ENCODE peak calls at places on chromosomes 6 and 20, in four cellular contexts. E is H9, P is IMR-90, N is neuronal stem cell. R is an unnamed sample.

GRCh38 chr20:33882018-33882417 is 70.9 kb downstream of the CHMP4B start:
- DNase-seq in E (no peak), P (no peak), N (no peak), R (no peak)

GRCh38 chr6:159788757-159789376 is 535 bp downstream of the TCP1 start:
- DNase-seq in E (peak), P (peak), N (no peak), R (peak)

GRCh38 chr6:150992682-150993081 is 127.2 kb downstream of the MTHFD1L start:
- DNase-seq in E (no peak), P (peak), N (no peak), R (no peak)

GRCh38 chr20:51532577-51533191 is 9.8 kb downstream of the NFATC2 start:
- DNase-seq in E (no peak), P (peak), N (no peak), R (no peak)

GRCh38 chr6:145347256-145347655 is 388.1 kb downstream of the EPM2A start:
- DNase-seq in E (no peak), P (no peak), N (no peak), R (no peak)

GRCh38 chr20:33076662-33077398 is 2.6 kb upstream of the BPIFB4 start:
- DNase-seq in E (no peak), P (no peak), N (no peak), R (no peak)

GRCh38 chr6:168239374-168239773 is 80.2 kb downstream of the DACT2 start:
- DNase-seq in E (no peak), P (no peak), N (no peak), R (no peak)

GRCh38 chr20:35604444-35604750 is 11.2 kb upstream of the SPAG4 start:
- DNase-seq in E (peak), P (no peak), N (no peak), R (no peak)

GRCh38 chr6:153503810-153504209 is 372.7 kb upstream of the RGS17 start:
- DNase-seq in E (peak), P (no peak), N (no peak), R (no peak)

GRCh38 chr20:18056174-18057105 is 1.3 kb downstream of the OVOL2 start:
- DNase-seq in E (peak), P (no peak), N (no peak), R (peak)

GRCh38 chr6:42555477-42556457 is 8.1 kb upstream of the UBR2 start:
- DNase-seq in E (peak), P (peak), N (no peak), R (no peak)

GRCh38 chr6:105886066-105886811 is 199.9 kb upstream of the PRDM1 start:
- DNase-seq in E (no peak), P (no peak), N (no peak), R (no peak)

GRCh38 chr6:144268821-144269220 is 16.3 kb upstream of the UTRN start:
- DNase-seq in E (no peak), P (no peak), N (no peak), R (no peak)

GRCh38 chr20:37075932-37076685 is 19.7 kb downstream of the RBL1 start:
- DNase-seq in E (no peak), P (peak), N (no peak), R (peak)

GRCh38 chr6:28808383-28808782 is 115.4 kb downstream of the TRIM27 start:
- DNase-seq in E (no peak), P (no peak), N (no peak), R (no peak)

GRCh38 chr6:141265748-141266647 is 866.7 kb upstream of the GJE1 start:
- DNase-seq in E (no peak), P (no peak), N (no peak), R (no peak)

GRCh38 chr6:127282184-127282583 is 15.5 kb downstream of the RNF146 start:
- DNase-seq in E (no peak), P (no peak), N (no peak), R (no peak)

GRCh38 chr6:73969982-73970960 is 274.3 kb downstream of the CD109 start:
- DNase-seq in E (no peak), P (peak), N (peak), R (peak)

GRCh38 chr20:25360631-25361286 is 29.9 kb downstream of the ABHD12 start:
- DNase-seq in E (no peak), P (peak), N (no peak), R (no peak)

GRCh38 chr6:12969933-12970332 is 253.4 kb downstream of the PHACTR1 start:
- DNase-seq in E (no peak), P (no peak), N (no peak), R (no peak)
- H2BK120ac ChIP-seq in E (no peak), P (no peak), N (no peak), R (no peak)

DNA sequence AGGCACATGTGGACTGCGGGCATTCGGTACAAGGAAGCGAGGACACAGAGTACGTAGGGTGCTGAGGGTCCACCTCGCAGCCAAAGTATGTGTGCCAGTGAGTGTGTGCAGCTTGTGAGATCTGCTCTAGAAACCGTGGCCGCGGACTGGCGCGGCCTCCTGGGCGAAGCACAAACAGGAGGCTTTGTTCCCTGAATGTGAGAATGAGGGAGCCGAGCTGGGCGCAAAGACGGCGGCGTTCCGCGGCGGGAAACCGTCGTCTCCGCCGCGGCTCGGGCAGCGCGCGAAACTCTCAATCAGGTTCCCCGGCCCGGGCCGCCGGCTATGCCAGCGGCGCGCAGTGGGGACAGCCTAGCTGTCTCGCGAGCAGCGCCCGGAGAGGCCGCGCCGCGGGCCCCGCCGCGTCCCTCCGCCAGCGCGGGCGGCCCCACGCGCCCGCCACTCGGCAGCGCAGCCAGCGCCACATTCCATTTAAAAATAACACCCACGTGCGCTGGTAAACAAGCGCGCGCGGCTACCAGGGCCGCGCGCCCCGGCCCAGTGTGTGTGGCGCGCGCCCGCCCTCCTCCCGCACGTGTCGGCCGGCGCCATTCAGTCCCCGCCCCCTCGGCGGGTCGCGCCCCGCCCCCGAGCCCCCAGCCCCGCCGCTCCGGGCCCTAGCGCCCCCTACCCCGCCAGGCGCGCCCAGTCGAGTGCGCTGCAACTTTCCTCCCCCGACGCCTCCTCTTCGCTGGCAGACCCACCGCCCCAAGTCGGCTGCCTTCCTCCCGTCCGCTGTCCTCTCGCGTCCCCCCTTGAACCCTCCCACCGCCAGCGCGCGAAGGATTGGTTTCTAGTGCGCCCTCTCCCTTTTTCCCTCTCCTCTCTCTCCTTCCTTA is 3.0 kb upstream of the FOXO3 start:
- DNase-seq in E (peak), P (peak), N (peak), R (peak)
- H2BK120ac ChIP-seq in E (no peak), P (peak), N (no peak), R (peak)

GRCh38 chr20:48445827-48446226 is 382.0 kb downstream of the PREX1 start:
- DNase-seq in E (no peak), P (no peak), N (no peak), R (no peak)
- H2BK120ac ChIP-seq in E (no peak), P (no peak), N (no peak), R (no peak)

GRCh38 chr6:43665376-43665775 is 20.5 kb downstream of the RSPH9 start:
- DNase-seq in E (no peak), P (peak), N (no peak), R (peak)
- H2BK120ac ChIP-seq in E (no peak), P (no peak), N (no peak), R (no peak)

DNA sequence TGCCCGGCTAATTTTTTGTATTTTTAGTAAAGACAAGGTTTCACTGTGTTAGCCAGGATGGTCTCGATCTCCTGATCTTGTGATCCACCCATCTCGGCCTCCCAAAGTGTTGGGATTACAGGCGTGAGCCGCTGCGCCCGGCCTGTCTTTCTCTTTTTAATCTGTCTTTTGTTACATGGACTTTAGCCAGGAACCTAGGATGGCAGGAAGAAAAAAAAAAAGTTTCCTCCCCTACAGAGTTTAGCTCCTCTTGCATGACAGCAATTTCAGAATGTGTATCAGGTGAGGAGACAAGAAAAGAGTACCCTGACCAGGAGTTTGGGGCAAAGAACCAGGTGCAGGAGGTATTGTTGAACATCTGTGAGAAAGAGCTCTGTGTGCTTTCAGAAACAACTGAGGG is 21.4 kb upstream of the TXLNB start:
- DNase-seq in E (peak), P (no peak), N (peak), R (no peak)
- H2BK120ac ChIP-seq in E (peak), P (no peak), N (no peak), R (no peak)

DNA sequence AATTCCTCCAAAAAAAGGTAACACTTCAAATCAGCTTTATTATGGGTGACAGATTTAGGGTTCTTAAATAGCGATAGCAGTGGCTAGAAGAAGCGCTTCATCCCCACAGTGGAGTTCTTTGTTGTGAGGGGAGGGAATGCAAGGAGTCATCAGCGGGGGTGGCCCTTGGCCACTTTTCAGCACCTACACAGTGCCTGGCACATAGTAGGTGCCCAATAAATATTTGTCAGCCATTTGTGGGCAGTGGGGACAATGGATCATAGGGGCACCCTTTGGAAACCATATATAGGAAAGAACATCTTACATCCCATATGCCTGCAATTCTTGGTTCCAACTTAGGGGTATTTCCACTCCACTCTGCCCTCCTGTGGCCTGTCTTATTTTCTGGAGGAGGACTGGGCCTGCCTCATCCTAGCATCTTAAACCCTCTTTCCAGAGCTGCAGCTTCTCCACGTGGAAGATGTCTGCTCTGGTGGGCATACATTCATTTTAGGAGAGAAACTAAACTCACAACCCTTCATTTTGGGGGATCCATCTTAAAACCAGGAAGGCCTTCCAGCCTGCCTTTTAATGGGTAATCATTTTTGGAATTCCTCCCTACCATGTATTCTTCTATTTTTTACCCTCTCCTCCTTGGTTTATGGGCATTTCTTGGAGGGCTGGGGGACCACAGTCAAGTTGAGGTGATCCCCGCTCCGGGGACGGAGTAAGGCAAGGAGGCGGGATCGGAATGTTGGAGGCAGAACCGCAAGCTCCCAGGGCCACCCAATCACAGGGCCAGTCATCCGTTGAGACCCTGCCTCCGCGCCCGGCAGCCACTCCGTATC is 2.6 kb upstream of the GPSM3 start:
- DNase-seq in E (peak), P (peak), N (no peak), R (peak)
- H2BK120ac ChIP-seq in E (peak), P (peak), N (no peak), R (no peak)

GRCh38 chr6:32853541-32854375 is at the start of the genes PSMB9 and TAP1:
- DNase-seq in E (peak), P (peak), N (peak), R (peak)

GRCh38 chr6:32852018-32852843 is 1.3 kb downstream of the TAP1 start:
- DNase-seq in E (no peak), P (no peak), N (no peak), R (peak)

GRCh38 chr6:32851025-32851424 is 2.5 kb downstream of the TAP1 start:
- DNase-seq in E (no peak), P (no peak), N (no peak), R (no peak)

GRCh38 chr6:32854376-32855178 is 585 bp downstream of the PSMB9 start:
- DNase-seq in E (no peak), P (peak), N (no peak), R (peak)

GRCh38 chr6:32852844-32853540 is 512 bp downstream of the TAP1 start:
- DNase-seq in E (peak), P (peak), N (no peak), R (peak)
- H2BK120ac ChIP-seq in E (no peak), P (peak), N (no peak), R (no peak)

GRCh38 chr20:41202426-41202825 is 65.1 kb downstream of the PLCG1 start:
- DNase-seq in E (no peak), P (no peak), N (no peak), R (no peak)
- H2BK120ac ChIP-seq in E (no peak), P (no peak), N (no peak), R (no peak)

GRCh38 chr6:107563694-107564093 is 73.8 kb downstream of the SOBP start:
- DNase-seq in E (no peak), P (no peak), N (no peak), R (no peak)
- H2BK120ac ChIP-seq in E (no peak), P (no peak), N (no peak), R (no peak)

GRCh38 chr20:50278684-50279531 is 88.3 kb downstream of the CEBPB start:
- DNase-seq in E (no peak), P (no peak), N (no peak), R (peak)

GRCh38 chr20:50278377-50278683 is 87.7 kb downstream of the CEBPB start:
- DNase-seq in E (no peak), P (no peak), N (no peak), R (peak)

GRCh38 chr20:50280851-50281655 is 90.4 kb downstream of the CEBPB start:
- DNase-seq in E (no peak), P (no peak), N (no peak), R (peak)

GRCh38 chr20:50281831-50282591 is 91.4 kb downstream of the CEBPB start:
- DNase-seq in E (peak), P (no peak), N (no peak), R (no peak)

GRCh38 chr20:50279988-50280850 is 89.6 kb downstream of the CEBPB start:
- DNase-seq in E (no peak), P (no peak), N (no peak), R (no peak)
- H2BK120ac ChIP-seq in E (no peak), P (peak), N (no peak), R (no peak)

R was measured in trophoblast cell.